ENCODE peak calls at places on chromosomes 16 and 17, in eight cellular contexts. One of them, this sample, is unnamed.

GRCh38 chr16:87463722-87464690 is 28.8 kb downstream of the ZCCHC14 start:
- DNase-seq in astrocyte of the cerebellum: peak; percentile 36
- DNase-seq in mucosa of gallbladder: peak; percentile 31
- DNase-seq in hypothalamus: no peak
- DNase-seq in stimulated activated CD8-positive, alpha-beta memory T cell treated with anti-CD3 and anti-CD28 coated beads, Interleukin-12 subunit alpha, Interleukin-12 subunit beta, amount 100 ng/mL, for 4 hours: no peak
- DNase-seq in activated CD4-positive, alpha-beta T cell treated with anti-CD3 and anti-CD28 coated beads, Interleukin-2, amount 50 U/mL, for 48 hours: peak; percentile 57
- DNase-seq in AG08395: peak; percentile 55
- DNase-seq in tibial nerve: no peak
- DNase-seq in this sample: no peak

GRCh38 chr16:85259115-85259830 is 147.0 kb upstream of the CIBAR2 start:
- DNase-seq in tibial nerve: no peak
- DNase-seq in mucosa of gallbladder: no peak
- DNase-seq in activated CD4-positive, alpha-beta T cell treated with anti-CD3 and anti-CD28 coated beads, Interleukin-2, amount 50 U/mL, for 48 hours: no peak
- DNase-seq in hypothalamus: no peak
- DNase-seq in stimulated activated CD8-positive, alpha-beta memory T cell treated with anti-CD3 and anti-CD28 coated beads, Interleukin-12 subunit alpha, Interleukin-12 subunit beta, amount 100 ng/mL, for 4 hours: no peak
- DNase-seq in astrocyte of the cerebellum: no peak
- DNase-seq in AG08395: no peak
- DNase-seq in this sample: no peak

GRCh38 chr17:48241131-48241591 is 133.6 kb downstream of the SNX11 start:
- DNase-seq in tibial nerve: no peak
- DNase-seq in AG08395: peak; percentile 76
- DNase-seq in stimulated activated CD8-positive, alpha-beta memory T cell treated with anti-CD3 and anti-CD28 coated beads, Interleukin-12 subunit alpha, Interleukin-12 subunit beta, amount 100 ng/mL, for 4 hours: no peak
- DNase-seq in astrocyte of the cerebellum: peak; percentile 37
- DNase-seq in mucosa of gallbladder: peak; percentile 12
- DNase-seq in activated CD4-positive, alpha-beta T cell treated with anti-CD3 and anti-CD28 coated beads, Interleukin-2, amount 50 U/mL, for 48 hours: peak; percentile 13
- DNase-seq in hypothalamus: no peak
- DNase-seq in this sample: no peak

GRCh38 chr17:31788956-31789355 is 70.1 kb downstream of the COPRS start:
- DNase-seq in mucosa of gallbladder: no peak
- DNase-seq in astrocyte of the cerebellum: no peak
- DNase-seq in stimulated activated CD8-positive, alpha-beta memory T cell treated with anti-CD3 and anti-CD28 coated beads, Interleukin-12 subunit alpha, Interleukin-12 subunit beta, amount 100 ng/mL, for 4 hours: no peak
- DNase-seq in tibial nerve: no peak
- DNase-seq in hypothalamus: no peak
- DNase-seq in AG08395: peak; percentile 70
- DNase-seq in activated CD4-positive, alpha-beta T cell treated with anti-CD3 and anti-CD28 coated beads, Interleukin-2, amount 50 U/mL, for 48 hours: no peak
- DNase-seq in this sample: no peak

GRCh38 chr16:30985401-30986128 is 558 bp downstream of the HSD3B7 start:
- DNase-seq in activated CD4-positive, alpha-beta T cell treated with anti-CD3 and anti-CD28 coated beads, Interleukin-2, amount 50 U/mL, for 48 hours: no peak
- DNase-seq in astrocyte of the cerebellum: no peak
- DNase-seq in hypothalamus: no peak
- DNase-seq in AG08395: peak; percentile 75
- DNase-seq in tibial nerve: no peak
- DNase-seq in mucosa of gallbladder: peak; percentile 66
- DNase-seq in stimulated activated CD8-positive, alpha-beta memory T cell treated with anti-CD3 and anti-CD28 coated beads, Interleukin-12 subunit alpha, Interleukin-12 subunit beta, amount 100 ng/mL, for 4 hours: no peak
- DNase-seq in this sample: peak; percentile 92

GRCh38 chr17:37717627-37718382 is 27.1 kb downstream of the HNF1B start:
- DNase-seq in astrocyte of the cerebellum: no peak
- DNase-seq in AG08395: no peak
- DNase-seq in activated CD4-positive, alpha-beta T cell treated with anti-CD3 and anti-CD28 coated beads, Interleukin-2, amount 50 U/mL, for 48 hours: no peak
- DNase-seq in hypothalamus: no peak
- DNase-seq in tibial nerve: no peak
- DNase-seq in stimulated activated CD8-positive, alpha-beta memory T cell treated with anti-CD3 and anti-CD28 coated beads, Interleukin-12 subunit alpha, Interleukin-12 subunit beta, amount 100 ng/mL, for 4 hours: no peak
- DNase-seq in mucosa of gallbladder: no peak
- DNase-seq in this sample: no peak

GRCh38 chr16:28877642-28877975 is 679 bp upstream of the ATP2A1 start:
- DNase-seq in mucosa of gallbladder: no peak
- DNase-seq in hypothalamus: no peak
- DNase-seq in astrocyte of the cerebellum: no peak
- DNase-seq in tibial nerve: no peak
- DNase-seq in AG08395: no peak
- DNase-seq in activated CD4-positive, alpha-beta T cell treated with anti-CD3 and anti-CD28 coated beads, Interleukin-2, amount 50 U/mL, for 48 hours: no peak
- DNase-seq in stimulated activated CD8-positive, alpha-beta memory T cell treated with anti-CD3 and anti-CD28 coated beads, Interleukin-12 subunit alpha, Interleukin-12 subunit beta, amount 100 ng/mL, for 4 hours: no peak
- DNase-seq in this sample: no peak

GRCh38 chr17:75574404-75575093 is 13.1 kb upstream of the MYO15B start:
- DNase-seq in astrocyte of the cerebellum: no peak
- DNase-seq in stimulated activated CD8-positive, alpha-beta memory T cell treated with anti-CD3 and anti-CD28 coated beads, Interleukin-12 subunit alpha, Interleukin-12 subunit beta, amount 100 ng/mL, for 4 hours: no peak
- DNase-seq in hypothalamus: no peak
- DNase-seq in AG08395: no peak
- DNase-seq in tibial nerve: no peak
- DNase-seq in activated CD4-positive, alpha-beta T cell treated with anti-CD3 and anti-CD28 coated beads, Interleukin-2, amount 50 U/mL, for 48 hours: no peak
- DNase-seq in mucosa of gallbladder: no peak
- DNase-seq in this sample: no peak

GRCh38 chr16:46830417-46830901 is 521 bp downstream of the C16orf87 start:
- DNase-seq in tibial nerve: no peak
- DNase-seq in mucosa of gallbladder: no peak
- DNase-seq in astrocyte of the cerebellum: no peak
- DNase-seq in activated CD4-positive, alpha-beta T cell treated with anti-CD3 and anti-CD28 coated beads, Interleukin-2, amount 50 U/mL, for 48 hours: peak; percentile 28
- DNase-seq in hypothalamus: no peak
- DNase-seq in AG08395: no peak
- DNase-seq in stimulated activated CD8-positive, alpha-beta memory T cell treated with anti-CD3 and anti-CD28 coated beads, Interleukin-12 subunit alpha, Interleukin-12 subunit beta, amount 100 ng/mL, for 4 hours: peak; percentile 33
- DNase-seq in this sample: peak; percentile 33

GRCh38 chr17:44279586-44280344 is 11.8 kb upstream of the SLC4A1 start:
- DNase-seq in astrocyte of the cerebellum: peak; percentile 42
- DNase-seq in tibial nerve: peak; percentile 41
- DNase-seq in AG08395: peak; percentile 84
- DNase-seq in stimulated activated CD8-positive, alpha-beta memory T cell treated with anti-CD3 and anti-CD28 coated beads, Interleukin-12 subunit alpha, Interleukin-12 subunit beta, amount 100 ng/mL, for 4 hours: peak; percentile 6
- DNase-seq in activated CD4-positive, alpha-beta T cell treated with anti-CD3 and anti-CD28 coated beads, Interleukin-2, amount 50 U/mL, for 48 hours: peak; percentile 7
- DNase-seq in hypothalamus: peak; percentile 35
- DNase-seq in mucosa of gallbladder: peak; percentile 76
- DNase-seq in this sample: no peak

GRCh38 chr17:30543456-30543855 is 66.2 kb downstream of the GOSR1 start:
- DNase-seq in AG08395: no peak
- DNase-seq in hypothalamus: no peak
- DNase-seq in astrocyte of the cerebellum: no peak
- DNase-seq in mucosa of gallbladder: no peak
- DNase-seq in stimulated activated CD8-positive, alpha-beta memory T cell treated with anti-CD3 and anti-CD28 coated beads, Interleukin-12 subunit alpha, Interleukin-12 subunit beta, amount 100 ng/mL, for 4 hours: no peak
- DNase-seq in activated CD4-positive, alpha-beta T cell treated with anti-CD3 and anti-CD28 coated beads, Interleukin-2, amount 50 U/mL, for 48 hours: no peak
- DNase-seq in tibial nerve: no peak
- DNase-seq in this sample: no peak

GRCh38 chr17:77471984-77472836 is 331.4 kb downstream of the SEC14L1 start:
- DNase-seq in mucosa of gallbladder: no peak
- DNase-seq in activated CD4-positive, alpha-beta T cell treated with anti-CD3 and anti-CD28 coated beads, Interleukin-2, amount 50 U/mL, for 48 hours: peak; percentile 43
- DNase-seq in tibial nerve: no peak
- DNase-seq in astrocyte of the cerebellum: peak; percentile 90
- DNase-seq in stimulated activated CD8-positive, alpha-beta memory T cell treated with anti-CD3 and anti-CD28 coated beads, Interleukin-12 subunit alpha, Interleukin-12 subunit beta, amount 100 ng/mL, for 4 hours: no peak
- DNase-seq in hypothalamus: peak; percentile 42
- DNase-seq in AG08395: peak; percentile 38
- DNase-seq in this sample: peak; percentile 70

GRCh38 chr16:1291576-1291974 is 17.9 kb upstream of the UBE2I start:
- DNase-seq in activated CD4-positive, alpha-beta T cell treated with anti-CD3 and anti-CD28 coated beads, Interleukin-2, amount 50 U/mL, for 48 hours: no peak
- DNase-seq in tibial nerve: no peak
- DNase-seq in mucosa of gallbladder: no peak
- DNase-seq in stimulated activated CD8-positive, alpha-beta memory T cell treated with anti-CD3 and anti-CD28 coated beads, Interleukin-12 subunit alpha, Interleukin-12 subunit beta, amount 100 ng/mL, for 4 hours: no peak
- DNase-seq in AG08395: no peak
- DNase-seq in astrocyte of the cerebellum: no peak
- DNase-seq in hypothalamus: no peak
- DNase-seq in this sample: peak; percentile 65

GRCh38 chr17:57724729-57725125 is 20.4 kb downstream of the CCDC182 start:
- DNase-seq in tibial nerve: no peak
- DNase-seq in mucosa of gallbladder: no peak
- DNase-seq in astrocyte of the cerebellum: no peak
- DNase-seq in activated CD4-positive, alpha-beta T cell treated with anti-CD3 and anti-CD28 coated beads, Interleukin-2, amount 50 U/mL, for 48 hours: no peak
- DNase-seq in stimulated activated CD8-positive, alpha-beta memory T cell treated with anti-CD3 and anti-CD28 coated beads, Interleukin-12 subunit alpha, Interleukin-12 subunit beta, amount 100 ng/mL, for 4 hours: no peak
- DNase-seq in AG08395: no peak
- DNase-seq in hypothalamus: no peak
- DNase-seq in this sample: no peak

GRCh38 chr16:4416200-4417032 is at the start of gene CORO7:
- DNase-seq in AG08395: peak; percentile 97
- DNase-seq in mucosa of gallbladder: peak; percentile 96
- DNase-seq in tibial nerve: peak; percentile 95
- DNase-seq in astrocyte of the cerebellum: peak; percentile 42
- DNase-seq in hypothalamus: peak; percentile 96
- DNase-seq in activated CD4-positive, alpha-beta T cell treated with anti-CD3 and anti-CD28 coated beads, Interleukin-2, amount 50 U/mL, for 48 hours: peak; percentile 99
- DNase-seq in stimulated activated CD8-positive, alpha-beta memory T cell treated with anti-CD3 and anti-CD28 coated beads, Interleukin-12 subunit alpha, Interleukin-12 subunit beta, amount 100 ng/mL, for 4 hours: peak; percentile 99
- DNase-seq in this sample: peak; percentile 96

GRCh38 chr17:74601944-74602572 is 10.0 kb upstream of the CD300LD start:
- DNase-seq in astrocyte of the cerebellum: no peak
- DNase-seq in tibial nerve: no peak
- DNase-seq in hypothalamus: no peak
- DNase-seq in mucosa of gallbladder: peak; percentile 24
- DNase-seq in activated CD4-positive, alpha-beta T cell treated with anti-CD3 and anti-CD28 coated beads, Interleukin-2, amount 50 U/mL, for 48 hours: peak; percentile 37
- DNase-seq in stimulated activated CD8-positive, alpha-beta memory T cell treated with anti-CD3 and anti-CD28 coated beads, Interleukin-12 subunit alpha, Interleukin-12 subunit beta, amount 100 ng/mL, for 4 hours: no peak
- DNase-seq in AG08395: peak; percentile 65
- DNase-seq in this sample: peak; percentile 5

GRCh38 chr16:62041401-62041800 is 5.2 kb upstream of the CDH8 start:
- DNase-seq in activated CD4-positive, alpha-beta T cell treated with anti-CD3 and anti-CD28 coated beads, Interleukin-2, amount 50 U/mL, for 48 hours: no peak
- DNase-seq in mucosa of gallbladder: no peak
- DNase-seq in hypothalamus: peak; percentile 45
- DNase-seq in tibial nerve: no peak
- DNase-seq in stimulated activated CD8-positive, alpha-beta memory T cell treated with anti-CD3 and anti-CD28 coated beads, Interleukin-12 subunit alpha, Interleukin-12 subunit beta, amount 100 ng/mL, for 4 hours: no peak
- DNase-seq in astrocyte of the cerebellum: peak; percentile 47
- DNase-seq in AG08395: peak; percentile 65
- DNase-seq in this sample: no peak

GRCh38 chr16:25265968-25266367 is 8.3 kb upstream of the ZKSCAN2 start:
- DNase-seq in activated CD4-positive, alpha-beta T cell treated with anti-CD3 and anti-CD28 coated beads, Interleukin-2, amount 50 U/mL, for 48 hours: no peak
- DNase-seq in mucosa of gallbladder: no peak
- DNase-seq in hypothalamus: no peak
- DNase-seq in AG08395: no peak
- DNase-seq in astrocyte of the cerebellum: no peak
- DNase-seq in tibial nerve: no peak
- DNase-seq in stimulated activated CD8-positive, alpha-beta memory T cell treated with anti-CD3 and anti-CD28 coated beads, Interleukin-12 subunit alpha, Interleukin-12 subunit beta, amount 100 ng/mL, for 4 hours: no peak
- DNase-seq in this sample: no peak

GRCh38 chr17:40791808-40792436 is 7.8 kb downstream of the KRT28 start:
- DNase-seq in mucosa of gallbladder: no peak
- DNase-seq in astrocyte of the cerebellum: peak; percentile 31
- DNase-seq in AG08395: peak; percentile 52
- DNase-seq in tibial nerve: no peak
- DNase-seq in stimulated activated CD8-positive, alpha-beta memory T cell treated with anti-CD3 and anti-CD28 coated beads, Interleukin-12 subunit alpha, Interleukin-12 subunit beta, amount 100 ng/mL, for 4 hours: no peak
- DNase-seq in activated CD4-positive, alpha-beta T cell treated with anti-CD3 and anti-CD28 coated beads, Interleukin-2, amount 50 U/mL, for 48 hours: no peak
- DNase-seq in hypothalamus: no peak
- DNase-seq in this sample: no peak

GRCh38 chr16:22878955-22879354 is 65.0 kb downstream of the HS3ST2 start:
- DNase-seq in activated CD4-positive, alpha-beta T cell treated with anti-CD3 and anti-CD28 coated beads, Interleukin-2, amount 50 U/mL, for 48 hours: no peak
- DNase-seq in hypothalamus: no peak
- DNase-seq in stimulated activated CD8-positive, alpha-beta memory T cell treated with anti-CD3 and anti-CD28 coated beads, Interleukin-12 subunit alpha, Interleukin-12 subunit beta, amount 100 ng/mL, for 4 hours: no peak
- DNase-seq in mucosa of gallbladder: no peak
- DNase-seq in AG08395: no peak
- DNase-seq in astrocyte of the cerebellum: no peak
- DNase-seq in tibial nerve: no peak
- DNase-seq in this sample: no peak

GRCh38 chr17:78933959-78934568 is 8.9 kb upstream of the TIMP2 start:
- DNase-seq in hypothalamus: peak; percentile 86
- DNase-seq in tibial nerve: peak; percentile 92
- DNase-seq in astrocyte of the cerebellum: peak; percentile 99
- DNase-seq in mucosa of gallbladder: peak; percentile 94
- DNase-seq in stimulated activated CD8-positive, alpha-beta memory T cell treated with anti-CD3 and anti-CD28 coated beads, Interleukin-12 subunit alpha, Interleukin-12 subunit beta, amount 100 ng/mL, for 4 hours: no peak
- DNase-seq in activated CD4-positive, alpha-beta T cell treated with anti-CD3 and anti-CD28 coated beads, Interleukin-2, amount 50 U/mL, for 48 hours: no peak
- DNase-seq in AG08395: peak; percentile 92
- DNase-seq in this sample: peak; percentile 84

GRCh38 chr16:85570213-85570734 is 42.8 kb upstream of the GSE1 start:
- DNase-seq in AG08395: no peak
- DNase-seq in hypothalamus: no peak
- DNase-seq in mucosa of gallbladder: no peak
- DNase-seq in tibial nerve: no peak
- DNase-seq in stimulated activated CD8-positive, alpha-beta memory T cell treated with anti-CD3 and anti-CD28 coated beads, Interleukin-12 subunit alpha, Interleukin-12 subunit beta, amount 100 ng/mL, for 4 hours: no peak
- DNase-seq in activated CD4-positive, alpha-beta T cell treated with anti-CD3 and anti-CD28 coated beads, Interleukin-2, amount 50 U/mL, for 48 hours: peak; percentile 16
- DNase-seq in astrocyte of the cerebellum: no peak
- DNase-seq in this sample: no peak

GRCh38 chr17:76947771-76948170 is 79.6 kb downstream of the MGAT5B start:
- DNase-seq in AG08395: no peak
- DNase-seq in hypothalamus: no peak
- DNase-seq in activated CD4-positive, alpha-beta T cell treated with anti-CD3 and anti-CD28 coated beads, Interleukin-2, amount 50 U/mL, for 48 hours: no peak
- DNase-seq in mucosa of gallbladder: no peak
- DNase-seq in tibial nerve: no peak
- DNase-seq in stimulated activated CD8-positive, alpha-beta memory T cell treated with anti-CD3 and anti-CD28 coated beads, Interleukin-12 subunit alpha, Interleukin-12 subunit beta, amount 100 ng/mL, for 4 hours: no peak
- DNase-seq in astrocyte of the cerebellum: no peak
- DNase-seq in this sample: no peak

GRCh38 chr17:80274871-80275449 is 14.3 kb downstream of the RNF213 start:
- DNase-seq in stimulated activated CD8-positive, alpha-beta memory T cell treated with anti-CD3 and anti-CD28 coated beads, Interleukin-12 subunit alpha, Interleukin-12 subunit beta, amount 100 ng/mL, for 4 hours: no peak
- DNase-seq in mucosa of gallbladder: no peak
- DNase-seq in AG08395: no peak
- DNase-seq in tibial nerve: no peak
- DNase-seq in activated CD4-positive, alpha-beta T cell treated with anti-CD3 and anti-CD28 coated beads, Interleukin-2, amount 50 U/mL, for 48 hours: no peak
- DNase-seq in astrocyte of the cerebellum: no peak
- DNase-seq in hypothalamus: no peak
- DNase-seq in this sample: no peak

GRCh38 chr17:50681260-50682200 is 26.2 kb downstream of the ANKRD40 start:
- DNase-seq in AG08395: peak; percentile 85
- DNase-seq in stimulated activated CD8-positive, alpha-beta memory T cell treated with anti-CD3 and anti-CD28 coated beads, Interleukin-12 subunit alpha, Interleukin-12 subunit beta, amount 100 ng/mL, for 4 hours: no peak
- DNase-seq in activated CD4-positive, alpha-beta T cell treated with anti-CD3 and anti-CD28 coated beads, Interleukin-2, amount 50 U/mL, for 48 hours: no peak
- DNase-seq in mucosa of gallbladder: peak; percentile 61
- DNase-seq in tibial nerve: no peak
- DNase-seq in hypothalamus: peak; percentile 25
- DNase-seq in astrocyte of the cerebellum: peak; percentile 59
- DNase-seq in this sample: peak; percentile 42

GRCh38 chr17:7719661-7720060 is 2.1 kb downstream of the DNAH2 start:
- DNase-seq in astrocyte of the cerebellum: no peak
- DNase-seq in stimulated activated CD8-positive, alpha-beta memory T cell treated with anti-CD3 and anti-CD28 coated beads, Interleukin-12 subunit alpha, Interleukin-12 subunit beta, amount 100 ng/mL, for 4 hours: no peak
- DNase-seq in activated CD4-positive, alpha-beta T cell treated with anti-CD3 and anti-CD28 coated beads, Interleukin-2, amount 50 U/mL, for 48 hours: no peak
- DNase-seq in mucosa of gallbladder: no peak
- DNase-seq in tibial nerve: no peak
- DNase-seq in hypothalamus: no peak
- DNase-seq in AG08395: no peak
- DNase-seq in this sample: no peak

GRCh38 chr17:8015957-8016631 is 13.7 kb downstream of the GUCY2D start:
- DNase-seq in mucosa of gallbladder: no peak
- DNase-seq in astrocyte of the cerebellum: no peak
- DNase-seq in tibial nerve: no peak
- DNase-seq in stimulated activated CD8-positive, alpha-beta memory T cell treated with anti-CD3 and anti-CD28 coated beads, Interleukin-12 subunit alpha, Interleukin-12 subunit beta, amount 100 ng/mL, for 4 hours: no peak
- DNase-seq in activated CD4-positive, alpha-beta T cell treated with anti-CD3 and anti-CD28 coated beads, Interleukin-2, amount 50 U/mL, for 48 hours: peak; percentile 30
- DNase-seq in hypothalamus: no peak
- DNase-seq in AG08395: no peak
- DNase-seq in this sample: peak; percentile 6

GRCh38 chr17:78172284-78173024 is 4.1 kb downstream of the SYNGR2 start:
- DNase-seq in mucosa of gallbladder: peak; percentile 64
- DNase-seq in tibial nerve: no peak
- DNase-seq in activated CD4-positive, alpha-beta T cell treated with anti-CD3 and anti-CD28 coated beads, Interleukin-2, amount 50 U/mL, for 48 hours: no peak
- DNase-seq in astrocyte of the cerebellum: no peak
- DNase-seq in stimulated activated CD8-positive, alpha-beta memory T cell treated with anti-CD3 and anti-CD28 coated beads, Interleukin-12 subunit alpha, Interleukin-12 subunit beta, amount 100 ng/mL, for 4 hours: no peak
- DNase-seq in hypothalamus: peak; percentile 16
- DNase-seq in AG08395: no peak
- DNase-seq in this sample: peak; percentile 80

GRCh38 chr17:77717941-77718668 is 240.4 kb upstream of the TNRC6C start:
- DNase-seq in astrocyte of the cerebellum: no peak
- DNase-seq in AG08395: no peak
- DNase-seq in hypothalamus: no peak
- DNase-seq in activated CD4-positive, alpha-beta T cell treated with anti-CD3 and anti-CD28 coated beads, Interleukin-2, amount 50 U/mL, for 48 hours: no peak
- DNase-seq in mucosa of gallbladder: no peak
- DNase-seq in stimulated activated CD8-positive, alpha-beta memory T cell treated with anti-CD3 and anti-CD28 coated beads, Interleukin-12 subunit alpha, Interleukin-12 subunit beta, amount 100 ng/mL, for 4 hours: no peak
- DNase-seq in tibial nerve: no peak
- DNase-seq in this sample: no peak

GRCh38 chr17:33328129-33328528 is 35.0 kb upstream of the ASIC2 start:
- DNase-seq in stimulated activated CD8-positive, alpha-beta memory T cell treated with anti-CD3 and anti-CD28 coated beads, Interleukin-12 subunit alpha, Interleukin-12 subunit beta, amount 100 ng/mL, for 4 hours: no peak
- DNase-seq in tibial nerve: no peak
- DNase-seq in AG08395: no peak
- DNase-seq in mucosa of gallbladder: peak; percentile 22
- DNase-seq in astrocyte of the cerebellum: no peak
- DNase-seq in activated CD4-positive, alpha-beta T cell treated with anti-CD3 and anti-CD28 coated beads, Interleukin-2, amount 50 U/mL, for 48 hours: no peak
- DNase-seq in hypothalamus: no peak
- DNase-seq in this sample: no peak

GRCh38 chr17:1498869-1499268 is 6.4 kb upstream of the MYO1C start:
- DNase-seq in tibial nerve: no peak
- DNase-seq in activated CD4-positive, alpha-beta T cell treated with anti-CD3 and anti-CD28 coated beads, Interleukin-2, amount 50 U/mL, for 48 hours: no peak
- DNase-seq in AG08395: peak; percentile 31
- DNase-seq in hypothalamus: no peak
- DNase-seq in astrocyte of the cerebellum: peak; percentile 55
- DNase-seq in stimulated activated CD8-positive, alpha-beta memory T cell treated with anti-CD3 and anti-CD28 coated beads, Interleukin-12 subunit alpha, Interleukin-12 subunit beta, amount 100 ng/mL, for 4 hours: no peak
- DNase-seq in mucosa of gallbladder: no peak
- DNase-seq in this sample: no peak

GRCh38 chr16:72938426-72939164 is 109.3 kb downstream of the ZFHX3 start:
- DNase-seq in astrocyte of the cerebellum: peak; percentile 60
- DNase-seq in tibial nerve: peak; percentile 84
- DNase-seq in stimulated activated CD8-positive, alpha-beta memory T cell treated with anti-CD3 and anti-CD28 coated beads, Interleukin-12 subunit alpha, Interleukin-12 subunit beta, amount 100 ng/mL, for 4 hours: no peak
- DNase-seq in AG08395: peak; percentile 88
- DNase-seq in mucosa of gallbladder: peak; percentile 67
- DNase-seq in activated CD4-positive, alpha-beta T cell treated with anti-CD3 and anti-CD28 coated beads, Interleukin-2, amount 50 U/mL, for 48 hours: no peak
- DNase-seq in hypothalamus: peak; percentile 23
- DNase-seq in this sample: no peak

GRCh38 chr17:40617678-40618240 is 29.9 kb downstream of the SMARCE1 start:
- DNase-seq in AG08395: no peak
- DNase-seq in stimulated activated CD8-positive, alpha-beta memory T cell treated with anti-CD3 and anti-CD28 coated beads, Interleukin-12 subunit alpha, Interleukin-12 subunit beta, amount 100 ng/mL, for 4 hours: no peak
- DNase-seq in mucosa of gallbladder: no peak
- DNase-seq in tibial nerve: no peak
- DNase-seq in astrocyte of the cerebellum: no peak
- DNase-seq in hypothalamus: no peak
- DNase-seq in activated CD4-positive, alpha-beta T cell treated with anti-CD3 and anti-CD28 coated beads, Interleukin-2, amount 50 U/mL, for 48 hours: no peak
- DNase-seq in this sample: no peak